ENCODE peak calls at places on chromosomes 4 and X, in seven cellular contexts. M is heart left ventricle, W is gastrocnemius medialis, B is brain microvascular endothelial cell, F is mesendoderm, E is transverse colon, G is small intestine. R is an unnamed sample.

GRCh38 chr4:3493720-3494492 is 30.8 kb downstream of the DOK7 start:
- DNase-seq in M (no peak), W (no peak), B (no peak), F (peak; percentile 22), E (no peak), G (no peak), R (no peak)

GRCh38 chr4:4820739-4821138 is 38.7 kb upstream of the MSX1 start:
- DNase-seq in M (no peak), W (no peak), B (no peak), F (no peak), E (no peak), G (no peak), R (no peak)

GRCh38 chrX:134631404-134632346 is 26.6 kb downstream of the PLAC1 start:
- DNase-seq in M (no peak), W (peak; percentile 53), B (no peak), F (no peak), E (peak; percentile 15), G (no peak), R (no peak)

GRCh38 chr4:169332595-169332994 is 61.8 kb upstream of the SH3RF1 start:
- DNase-seq in M (no peak), W (no peak), B (no peak), F (no peak), E (no peak), G (no peak), R (no peak)

GRCh38 chr4:104826171-104826570 is 320.5 kb upstream of the TET2 start:
- DNase-seq in M (no peak), W (no peak), B (no peak), F (no peak), E (no peak), G (no peak), R (no peak)

GRCh38 chrX:104564921-104565703 is 887 bp upstream of the IL1RAPL2 start:
- DNase-seq in M (no peak), W (no peak), B (no peak), F (no peak), E (no peak), G (no peak), R (peak; percentile 2)

GRCh38 chrX:29652484-29652883 is 562.9 kb upstream of the MAGEB2 start:
- DNase-seq in M (no peak), W (no peak), B (peak; percentile 58), F (peak; percentile 0), E (no peak), G (no peak), R (no peak)

GRCh38 chr4:36841583-36842326 is 402.8 kb upstream of the NWD2 start:
- DNase-seq in M (no peak), W (no peak), B (no peak), F (no peak), E (no peak), G (no peak), R (no peak)

GRCh38 chr4:72418458-72418857 is 150.6 kb downstream of the ADAMTS3 start:
- DNase-seq in M (peak; percentile 53), W (peak; percentile 14), B (peak; percentile 80), F (no peak), E (no peak), G (no peak), R (no peak)

GRCh38 chrX:18674417-18674787 is 2.5 kb upstream of the RS1 start:
- DNase-seq in M (peak; percentile 11), W (peak; percentile 27), B (no peak), F (no peak), E (peak; percentile 25), G (no peak), R (peak; percentile 72)

GRCh38 chrX:9708923-9709553 is 56.6 kb downstream of the GPR143 start:
- DNase-seq in M (peak; percentile 60), W (peak; percentile 44), B (peak; percentile 41), F (peak; percentile 62), E (peak; percentile 75), G (peak; percentile 55), R (peak; percentile 90)

GRCh38 chr4:148574502-148574901 is 132.3 kb upstream of the NR3C2 start:
- DNase-seq in M (no peak), W (no peak), B (peak; percentile 37), F (peak; percentile 63), E (no peak), G (no peak), R (no peak)

GRCh38 chrX:18210470-18210869 is 10.2 kb downstream of the BEND2 start:
- DNase-seq in M (no peak), W (no peak), B (no peak), F (peak; percentile 7), E (no peak), G (peak; percentile 0), R (no peak)

GRCh38 chr4:144740316-144740715 is 94.4 kb downstream of the HHIP start:
- DNase-seq in M (no peak), W (no peak), B (no peak), F (no peak), E (no peak), G (no peak), R (no peak)

GRCh38 chr4:113405874-113406722 is 355.4 kb downstream of the CAMK2D start:
- DNase-seq in M (no peak), W (no peak), B (no peak), F (no peak), E (no peak), G (no peak), R (no peak)

GRCh38 chr4:113407409-113407808 is 354.1 kb downstream of the CAMK2D start:
- DNase-seq in M (no peak), W (no peak), B (no peak), F (peak; percentile 56), E (no peak), G (no peak), R (peak; percentile 26)

GRCh38 chr4:113404167-113404571 is 354.7 kb downstream of the ANK2 start:
- DNase-seq in M (no peak), W (no peak), B (no peak), F (no peak), E (no peak), G (peak; percentile 20), R (no peak)

GRCh38 chr4:113404846-113405245 is 355.4 kb downstream of the ANK2 start:
- DNase-seq in M (peak; percentile 21), W (no peak), B (no peak), F (no peak), E (no peak), G (no peak), R (no peak)

DNA sequence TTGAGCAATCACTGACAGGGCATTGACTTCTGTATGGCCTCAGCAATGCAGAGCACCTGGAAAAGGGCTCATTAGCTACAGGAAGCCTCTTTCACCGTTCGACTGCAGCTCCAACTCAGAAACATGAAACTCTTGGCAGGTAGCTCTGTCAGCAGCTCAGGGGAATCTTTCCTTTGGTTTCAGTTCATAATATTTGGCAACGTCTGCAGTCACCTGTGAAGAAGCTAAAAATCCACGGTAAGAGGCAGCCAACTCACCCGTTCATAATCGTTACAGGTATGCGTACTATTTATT is 354.9 kb downstream of the CAMK2D start:
- DNase-seq in M (no peak), W (no peak), B (no peak), F (no peak), E (no peak), G (no peak), R (no peak)
- H3K4me3 ChIP-seq in M (no peak overlapping the region), W (peak overlapping the region; percentile 15), B (no peak overlapping the region), F (no peak overlapping the region), E (no peak overlapping the region), G (no peak overlapping the region), R (no peak overlapping the region)

GRCh38 chr4:140626982-140627381 is 58.2 kb upstream of the UCP1 start:
- DNase-seq in M (no peak), W (no peak), B (no peak), F (no peak), E (no peak), G (no peak), R (no peak)

GRCh38 chr4:140617494-140618060 is 48.8 kb upstream of the UCP1 start:
- DNase-seq in M (no peak), W (no peak), B (no peak), F (no peak), E (no peak), G (no peak), R (no peak)

GRCh38 chr4:140621161-140621560 is 52.4 kb upstream of the UCP1 start:
- DNase-seq in M (no peak), W (no peak), B (no peak), F (no peak), E (no peak), G (no peak), R (no peak)

GRCh38 chr4:140628016-140628415 is 59.3 kb upstream of the UCP1 start:
- DNase-seq in M (no peak), W (no peak), B (no peak), F (no peak), E (no peak), G (no peak), R (no peak)

GRCh38 chr4:140622333-140622958 is 53.7 kb upstream of the UCP1 start:
- DNase-seq in M (no peak), W (no peak), B (no peak), F (no peak), E (no peak), G (no peak), R (peak; percentile 47)
- H3K36me3 ChIP-seq in M (peaks cover 11% of the 10 kb centered on the region), W (peaks cover 3% of the 10 kb centered on the region), B (peaks cover 2% of the 10 kb centered on the region), F (peaks cover 3% of the 10 kb centered on the region), E (no peaks in the 10 kb centered on the region), G (peaks cover 10% of the 10 kb centered on the region), R (no peaks in the 10 kb centered on the region)

GRCh38 chr4:186934255-186934654 is 210.6 kb upstream of the FAT1 start:
- DNase-seq in M (no peak), W (no peak), B (no peak), F (no peak), E (peak; percentile 47), G (peak; percentile 64), R (no peak)

GRCh38 chr4:186932631-186933150 is 209.0 kb upstream of the FAT1 start:
- DNase-seq in M (no peak), W (no peak), B (peak; percentile 72), F (no peak), E (no peak), G (peak; percentile 11), R (no peak)

GRCh38 chr4:186936496-186937375 is 213.1 kb upstream of the FAT1 start:
- DNase-seq in M (no peak), W (no peak), B (peak; percentile 77), F (no peak), E (no peak), G (peak; percentile 97), R (no peak)

GRCh38 chr4:186935881-186936280 is 212.2 kb upstream of the FAT1 start:
- DNase-seq in M (no peak), W (no peak), B (no peak), F (no peak), E (no peak), G (peak; percentile 20), R (no peak)

DNA sequence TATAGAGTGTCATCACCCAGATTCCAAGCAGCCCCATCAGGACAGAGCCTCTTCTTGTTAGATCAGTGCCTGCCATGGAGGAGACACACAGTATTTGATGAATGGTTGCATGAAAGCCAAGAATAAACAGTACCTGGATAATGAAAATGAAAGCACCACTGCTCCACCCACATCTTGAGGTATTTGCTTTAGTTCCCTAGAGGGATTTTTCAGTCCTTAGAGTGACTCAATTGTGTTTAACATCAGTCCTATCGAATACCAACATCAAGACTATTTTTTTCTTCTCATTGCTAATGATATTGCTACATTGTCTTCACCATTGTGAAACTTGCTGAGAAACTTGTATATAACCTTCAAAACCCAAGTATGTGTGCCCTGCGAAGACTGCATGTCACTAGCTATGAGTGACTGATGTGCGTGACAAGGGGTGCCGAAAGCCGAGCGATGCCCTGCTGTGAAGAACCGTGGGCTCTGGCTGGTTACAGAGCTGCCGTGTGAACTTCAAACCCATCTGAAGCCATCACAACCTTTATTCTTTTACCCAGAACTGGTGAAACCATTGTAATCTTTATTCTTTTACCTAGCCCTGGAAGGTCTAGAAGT is 211.3 kb upstream of the FAT1 start:
- DNase-seq in M (no peak), W (no peak), B (no peak), F (no peak), E (no peak), G (peak; percentile 76), R (no peak)
- H3K4me3 ChIP-seq in M (no peak overlapping the region), W (no peak overlapping the region), B (no peak overlapping the region), F (no peak overlapping the region), E (no peak overlapping the region), G (no peak overlapping the region), R (no peak overlapping the region)

GRCh38 chr4:78907638-78908037 is 31.6 kb downstream of the PAQR3 start:
- DNase-seq in M (no peak), W (no peak), B (no peak), F (peak; percentile 7), E (no peak), G (no peak), R (no peak)
- H3K36me3 ChIP-seq in M (no peaks in the 10 kb centered on the region), W (peaks cover 16% of the 10 kb centered on the region), B (peaks cover 7% of the 10 kb centered on the region), F (peaks cover 2% of the 10 kb centered on the region), E (no peaks in the 10 kb centered on the region), G (peaks cover 4% of the 10 kb centered on the region), R (peaks cover 3% of the 10 kb centered on the region)

R was measured in H7.